ENCODE peak calls at places on chromosome 19, in nine cellular contexts. V is psoas muscle; T is progenitor cell of endocrine pancreas; X is coronary artery; K is left ventricle myocardium inferior; J is MV-4-11; C is stimulated activated CD4-positive, alpha-beta T cell treated with anti-CD3 and anti-CD28 coated beads, Interleukin-4, amount 100 ng/mL, for 48 hours; W is lower lobe of right lung; P is activated T-cell treated with anti-CD3 and anti-CD28 coated beads for 4 hours. L is an unnamed sample.

GRCh38 chr19:41098762-41099161 is 10.5 kb downstream of the CYP2A13 start:
- DNase-seq in P (no peak), K (no peak), V (no peak), W (no peak), C (no peak), X (peak), J (no peak), T (no peak), L (no peak)

GRCh38 chr19:14632286-14632685 is 42.4 kb downstream of the ADGRE3 start:
- DNase-seq in J (peak), V (no peak), T (no peak), W (no peak), K (no peak), P (no peak), X (no peak), C (no peak), L (peak)

GRCh38 chr19:40549007-40549708 is 27.5 kb upstream of the SHKBP1 start:
- DNase-seq in P (peak), T (peak), V (peak), W (peak), K (peak), J (peak), C (peak), X (no peak), L (peak)

GRCh38 chr19:7636691-7637373 is at the start of gene STXBP2:
- DNase-seq in V (peak), W (peak), T (peak), X (no peak), J (peak), C (peak), P (peak), K (peak), L (peak)

GRCh38 chr19:45097776-45098520 is 5.0 kb downstream of the PPP1R37 start:
- DNase-seq in W (no peak), C (no peak), X (no peak), P (no peak), T (no peak), K (peak), V (peak), J (peak), L (peak)

GRCh38 chr19:41705393-41706174 is 2.8 kb upstream of the CEACAM5 start:
- DNase-seq in T (no peak), X (peak), K (peak), W (no peak), J (peak), P (no peak), V (no peak), C (peak), L (no peak)

GRCh38 chr19:6482343-6482686 is 728 bp upstream of the DENND1C start:
- DNase-seq in C (no peak), K (no peak), T (no peak), W (no peak), P (no peak), V (no peak), J (no peak), X (no peak), L (no peak)

GRCh38 chr19:3282155-3282554 is 57.7 kb downstream of the CELF5 start:
- DNase-seq in V (no peak), T (no peak), J (no peak), C (no peak), W (no peak), X (no peak), P (no peak), K (no peak), L (no peak)

GRCh38 chr19:5691205-5691929 is 1.3 kb downstream of the RPL36 start:
- DNase-seq in P (peak), C (peak), V (peak), X (no peak), K (peak), J (peak), T (no peak), W (peak), L (peak)

GRCh38 chr19:55188620-55189019 is 8.5 kb upstream of the SYT5 start:
- DNase-seq in J (no peak), C (no peak), T (no peak), V (no peak), K (no peak), W (no peak), X (no peak), P (no peak), L (no peak)

GRCh38 chr19:4277051-4277700 is 1.9 kb upstream of the SHD start:
- DNase-seq in P (no peak), W (no peak), X (no peak), K (no peak), C (no peak), T (no peak), J (no peak), V (no peak), L (no peak)

GRCh38 chr19:28465317-28466086 is 747.4 kb downstream of the UQCRFS1 start:
- DNase-seq in T (no peak), K (no peak), P (no peak), J (peak), W (no peak), X (peak), C (no peak), V (no peak), L (no peak)

GRCh38 chr19:35793381-35794165 is 18.2 kb downstream of the ARHGAP33 start:
- DNase-seq in T (no peak), J (no peak), C (no peak), P (no peak), V (no peak), K (no peak), W (no peak), X (no peak), L (no peak)

GRCh38 chr19:43901395-43902390 is 33.4 kb downstream of the ZNF45 start:
- DNase-seq in K (peak), P (peak), W (peak), C (peak), X (peak), J (peak), V (peak), T (peak), L (no peak)

GRCh38 chr19:3194063-3194702 is 8.5 kb downstream of the NCLN start:
- DNase-seq in C (no peak), T (no peak), X (no peak), J (no peak), V (no peak), K (no peak), W (no peak), P (no peak), L (no peak)

GRCh38 chr19:5060591-5061339 is 91.9 kb downstream of the KDM4B start:
- DNase-seq in T (no peak), W (no peak), X (no peak), C (no peak), J (no peak), K (no peak), P (no peak), V (peak), L (no peak)

GRCh38 chr19:35375505-35376307 is 4.8 kb downstream of the GPR42 start:
- DNase-seq in X (no peak), T (no peak), V (no peak), K (no peak), C (no peak), J (no peak), W (no peak), P (no peak), L (no peak)

GRCh38 chr19:38183227-38183914 is 40.7 kb downstream of the DPF1 start:
- DNase-seq in T (no peak), X (no peak), J (no peak), P (no peak), W (no peak), C (no peak), K (peak), V (peak), L (no peak)

GRCh38 chr19:53101518-53101917 is 1.7 kb downstream of the ZNF160 start:
- DNase-seq in P (no peak), C (no peak), V (no peak), K (no peak), T (no peak), W (no peak), X (no peak), J (peak), L (no peak)

GRCh38 chr19:3099347-3100145 is 5.4 kb downstream of the GNA11 start:
- DNase-seq in C (no peak), K (no peak), T (no peak), X (no peak), W (no peak), J (no peak), V (no peak), P (no peak), L (no peak)

GRCh38 chr19:16153582-16154336 is 10.3 kb downstream of the HSH2D start:
- DNase-seq in T (no peak), P (no peak), V (no peak), J (peak), W (no peak), X (no peak), C (no peak), K (no peak), L (no peak)

GRCh38 chr19:11196406-11197287 is 698 bp downstream of the KANK2 start:
- DNase-seq in T (no peak), W (no peak), J (no peak), K (peak), C (no peak), P (no peak), X (no peak), V (peak), L (no peak)

GRCh38 chr19:13860679-13861391 is 16.1 kb upstream of the NANOS3 start:
- DNase-seq in V (no peak), X (no peak), T (no peak), K (no peak), W (no peak), J (no peak), C (no peak), P (no peak), L (no peak)

GRCh38 chr19:54190942-54191670 is at the start of gene TSEN34:
- DNase-seq in J (peak), W (peak), K (peak), T (peak), X (peak), P (peak), C (peak), V (peak), L (peak)

GRCh38 chr19:16217671-16218464 is 20.2 kb downstream of the AP1M1 start:
- DNase-seq in K (no peak), T (no peak), P (no peak), W (no peak), X (no peak), C (no peak), V (no peak), J (no peak), L (no peak)

GRCh38 chr19:39843919-39844793 is 2.0 kb downstream of the FBL start:
- DNase-seq in X (no peak), J (peak), V (no peak), C (no peak), K (no peak), W (no peak), P (no peak), T (no peak), L (peak)